ENCODE peak calls at places on chromosomes 13 and 19, in six cellular contexts. N is iPS-NIHi11; Q is stimulated activated CD4-positive, alpha-beta T cell treated with anti-CD3 and anti-CD28 coated beads, Interleukin-15, amount 100 ng/mL, for 1 hour; J is activated naive CD4-positive, alpha-beta T cell; A is Kasumi-1; P is activated CD4-positive, alpha-beta T cell treated with anti-CD3 and anti-CD28 coated beads, Interleukin-2, amount 50 U/mL, for 1 hour. X is an unnamed sample.

GRCh38 chr19:1261863-1262686 is 7.1 kb upstream of the CIRBP start:
- DNase-seq in A (no peak), P (no peak), Q (no peak), J (no peak), N (no peak), X (no peak)

GRCh38 chr19:46660008-46660517 is 919 bp downstream of the DACT3 start:
- DNase-seq in J (no peak), N (no peak), Q (no peak), A (no peak), P (no peak), X (no peak)

GRCh38 chr13:80530902-80531301 is 190.0 kb upstream of the SPRY2 start:
- DNase-seq in A (no peak), N (no peak), J (no peak), P (no peak), Q (no peak), X (no peak)

GRCh38 chr13:37148501-37148900 is 43.0 kb upstream of the CSNK1A1L start:
- DNase-seq in J (no peak), N (no peak), A (no peak), P (no peak), Q (no peak), X (no peak)

GRCh38 chr13:37127706-37128241 is 22.3 kb upstream of the CSNK1A1L start:
- DNase-seq in N (no peak), J (no peak), A (no peak), Q (no peak), P (no peak), X (no peak)

GRCh38 chr19:18733196-18733647 is 49.7 kb downstream of the CRTC1 start:
- DNase-seq in J (no peak), Q (no peak), A (no peak), P (no peak), N (no peak), X (no peak)

GRCh38 chr13:46614582-46614981 is 61.6 kb downstream of the LRCH1 start:
- DNase-seq in P (no peak), N (no peak), A (no peak), Q (no peak), J (no peak), X (no peak)

GRCh38 chr19:10751109-10751972 is 33.5 kb downstream of the DNM2 start:
- DNase-seq in P (no peak), Q (no peak), J (no peak), N (no peak), A (peak; percentile 56), X (no peak)

GRCh38 chr13:98456423-98456845 is 120.5 kb downstream of the STK24 start:
- DNase-seq in P (no peak), N (no peak), Q (no peak), A (no peak), J (no peak), X (no peak)

GRCh38 chr19:35342430-35342829 is 5.3 kb upstream of the FFAR1 start:
- DNase-seq in Q (no peak), J (no peak), N (peak; percentile 36), A (no peak), P (no peak), X (no peak)

GRCh38 chr19:30671622-30672051 is 299.5 kb downstream of the ZNF536 start:
- DNase-seq in N (no peak), Q (no peak), A (no peak), J (no peak), P (no peak), X (no peak)